ENCODE peak calls at places on chromosomes 3 and 15, in six cellular contexts. Z is uterus, B is pancreas, Q is body of pancreas, T is breast epithelium, D is fibroblast of lung. E is an unnamed sample.

GRCh38 chr15:34837246-34838016 is 42.1 kb upstream of the ACTC1 start:
- DNase-seq in Z (no peak), B (no peak), Q (no peak), T (no peak), D (peak), E (peak)

GRCh38 chr15:40995656-40996055 is 42.4 kb downstream of the CHAC1 start:
- DNase-seq in Z (no peak), B (no peak), Q (no peak), T (no peak), D (no peak), E (no peak)

GRCh38 chr15:77832874-77833273 is 200.2 kb upstream of the LINGO1 start:
- DNase-seq in Z (no peak), B (no peak), Q (no peak), T (no peak), D (no peak), E (no peak)

GRCh38 chr15:66661432-66662096 is 40.5 kb upstream of the SMAD6 start:
- DNase-seq in Z (no peak), B (no peak), Q (no peak), T (no peak), D (no peak), E (no peak)

GRCh38 chr3:188389711-188390346 is 235.9 kb downstream of the LPP start:
- DNase-seq in Z (no peak), B (peak), Q (peak), T (no peak), D (no peak), E (no peak)

GRCh38 chr3:115052906-115053305 is 94.2 kb downstream of the ZBTB20 start:
- DNase-seq in Z (no peak), B (no peak), Q (no peak), T (no peak), D (peak), E (peak)

GRCh38 chr3:133853925-133854227 is 41.8 kb downstream of the RAB6B start:
- DNase-seq in Z (no peak), B (no peak), Q (no peak), T (no peak), D (no peak), E (no peak)

GRCh38 chr3:149247929-149248691 is 26.5 kb upstream of the CP start:
- DNase-seq in Z (no peak), B (no peak), Q (no peak), T (no peak), D (peak), E (peak)

GRCh38 chr3:195806916-195807231 is 4.9 kb downstream of the MUC4 start:
- DNase-seq in Z (no peak), B (no peak), Q (no peak), T (peak), D (no peak), E (no peak)

GRCh38 chr3:189908646-189909045 is 212.1 kb downstream of the P3H2 start:
- DNase-seq in Z (no peak), B (no peak), Q (no peak), T (no peak), D (peak), E (peak)

GRCh38 chr3:134592806-134593205 is 58.0 kb downstream of the KY start:
- DNase-seq in Z (no peak), B (no peak), Q (no peak), T (no peak), D (no peak), E (no peak)

GRCh38 chr3:125482406-125482805 is 37.6 kb downstream of the SNX4 start:
- DNase-seq in Z (no peak), B (no peak), Q (no peak), T (no peak), D (no peak), E (no peak)

GRCh38 chr15:57156210-57156887 is 220.0 kb upstream of the CGNL1 start:
- DNase-seq in Z (no peak), B (no peak), Q (no peak), T (no peak), D (peak), E (peak)

GRCh38 chr15:94229591-94230365 is 1.6 kb upstream of the MCTP2 start:
- DNase-seq in Z (no peak), B (no peak), Q (no peak), T (no peak), D (no peak), E (no peak)

GRCh38 chr15:34128898-34129297 is 27.0 kb downstream of the PGBD4 start:
- DNase-seq in Z (no peak), B (no peak), Q (no peak), T (no peak), D (no peak), E (no peak)

GRCh38 chr3:72250725-72251124 is 465.8 kb upstream of the PROK2 start:
- DNase-seq in Z (no peak), B (no peak), Q (no peak), T (no peak), D (no peak), E (no peak)

GRCh38 chr3:66463734-66464511 is 36.9 kb downstream of the LRIG1 start:
- DNase-seq in Z (no peak), B (no peak), Q (no peak), T (no peak), D (no peak), E (no peak)

GRCh38 chr3:178585439-178585838 is 49.2 kb downstream of the KCNMB2 start:
- DNase-seq in Z (no peak), B (no peak), Q (no peak), T (no peak), D (no peak), E (no peak)

GRCh38 chr15:52037889-52038505 is 19.0 kb downstream of the MAPK6 start:
- DNase-seq in Z (no peak), B (no peak), Q (no peak), T (no peak), D (no peak), E (no peak)

GRCh38 chr3:140914384-140914945 is 27.2 kb upstream of the SLC25A36 start:
- DNase-seq in Z (no peak), B (no peak), Q (no peak), T (no peak), D (peak), E (no peak)

GRCh38 chr3:67947808-67948508 is 293.5 kb upstream of the SUCLG2 start:
- DNase-seq in Z (no peak), B (no peak), Q (peak), T (no peak), D (no peak), E (no peak)

GRCh38 chr15:87348746-87349145 is 907.8 kb downstream of the NTRK3 start:
- DNase-seq in Z (no peak), B (no peak), Q (no peak), T (no peak), D (peak), E (no peak)

GRCh38 chr15:93196136-93196670 is 107.2 kb upstream of the RGMA start:
- DNase-seq in Z (no peak), B (no peak), Q (no peak), T (no peak), D (no peak), E (no peak)

GRCh38 chr3:17645074-17645698 is 97.2 kb downstream of the TBC1D5 start:
- DNase-seq in Z (no peak), B (no peak), Q (peak), T (no peak), D (peak), E (peak)

DNA sequence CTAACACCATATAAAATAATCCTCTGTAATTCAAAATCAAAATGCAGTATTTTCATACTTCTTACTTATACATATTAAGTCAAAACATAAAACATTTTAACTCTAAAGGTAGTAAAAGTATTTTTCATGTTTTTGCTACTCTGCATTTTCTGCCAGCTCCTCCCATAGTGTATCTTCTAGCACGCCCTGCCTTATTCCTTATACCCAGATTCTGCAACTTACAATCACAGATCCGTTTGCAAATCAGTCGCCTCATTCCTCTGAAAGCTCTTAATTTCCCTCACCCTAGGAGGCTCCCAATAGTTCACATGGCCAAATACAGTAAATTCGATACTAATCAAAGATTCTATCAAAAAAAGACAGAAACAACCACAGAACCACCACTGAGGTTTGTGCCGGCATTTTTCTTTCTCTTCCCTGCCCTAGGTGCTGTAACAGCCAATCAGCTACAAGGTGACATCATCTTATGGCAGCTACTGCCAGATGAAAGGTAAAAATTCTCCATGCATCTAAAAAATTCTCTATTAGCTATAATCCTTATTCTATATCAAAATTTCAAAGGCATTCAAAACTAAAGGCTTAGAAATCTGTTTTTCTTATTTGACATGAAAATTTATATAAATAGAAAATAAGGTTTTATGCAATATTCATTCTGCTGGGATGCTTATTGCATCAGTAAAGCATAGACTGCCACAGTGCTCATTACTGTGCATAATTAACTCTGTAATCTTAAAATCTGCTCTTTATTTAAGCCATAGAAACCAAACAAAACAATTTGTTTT is 72.8 kb downstream of the CLASP2 start:
- DNase-seq in Z (no peak), B (no peak), Q (peak), T (no peak), D (peak), E (peak)
- H3K4me3 ChIP-seq in Z (peak), B (peak), Q (peak), T (peak), D (peak), E (peak)

DNA sequence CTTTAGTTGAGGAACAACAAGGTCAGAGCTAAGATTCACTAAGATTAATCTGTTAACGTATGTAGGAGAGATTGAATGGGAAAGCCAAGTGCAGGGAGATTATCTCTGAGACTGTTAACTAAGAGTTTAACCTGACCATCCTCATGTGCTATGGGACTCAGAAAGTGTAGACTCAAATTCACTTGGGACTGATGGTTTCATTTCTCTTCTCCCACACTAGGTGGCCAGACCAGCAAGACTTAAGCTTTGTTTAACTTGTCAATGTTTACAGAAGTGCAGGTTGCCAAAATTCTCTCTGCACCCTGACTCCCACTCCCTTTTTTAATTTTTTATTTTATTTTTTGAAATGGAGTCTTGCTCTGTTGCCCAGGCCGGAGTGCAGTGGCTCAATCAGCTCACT is 6.3 kb upstream of the HEXA start:
- DNase-seq in Z (no peak), B (no peak), Q (no peak), T (no peak), D (no peak), E (no peak)
- TF ChIP-seq CTCF in Z (no peak), B (no peak), Q (no peak), T (peak), D (no peak), E (peak)

GRCh38 chr3:120448707-120449650 is 1.8 kb downstream of the FSTL1 start:
- DNase-seq in Z (no peak), B (no peak), Q (no peak), T (no peak), D (peak), E (peak)

GRCh38 chr3:120450914-120451669 is at the start of gene FSTL1:
- DNase-seq in Z (peak), B (peak), Q (peak), T (peak), D (peak), E (peak)

GRCh38 chr3:120451670-120452220 is 953 bp upstream of the FSTL1 start:
- DNase-seq in Z (no peak), B (no peak), Q (no peak), T (no peak), D (no peak), E (no peak)

GRCh38 chr3:120449701-120450216 is 1.0 kb downstream of the FSTL1 start:
- DNase-seq in Z (no peak), B (no peak), Q (no peak), T (no peak), D (peak), E (peak)

DNA sequence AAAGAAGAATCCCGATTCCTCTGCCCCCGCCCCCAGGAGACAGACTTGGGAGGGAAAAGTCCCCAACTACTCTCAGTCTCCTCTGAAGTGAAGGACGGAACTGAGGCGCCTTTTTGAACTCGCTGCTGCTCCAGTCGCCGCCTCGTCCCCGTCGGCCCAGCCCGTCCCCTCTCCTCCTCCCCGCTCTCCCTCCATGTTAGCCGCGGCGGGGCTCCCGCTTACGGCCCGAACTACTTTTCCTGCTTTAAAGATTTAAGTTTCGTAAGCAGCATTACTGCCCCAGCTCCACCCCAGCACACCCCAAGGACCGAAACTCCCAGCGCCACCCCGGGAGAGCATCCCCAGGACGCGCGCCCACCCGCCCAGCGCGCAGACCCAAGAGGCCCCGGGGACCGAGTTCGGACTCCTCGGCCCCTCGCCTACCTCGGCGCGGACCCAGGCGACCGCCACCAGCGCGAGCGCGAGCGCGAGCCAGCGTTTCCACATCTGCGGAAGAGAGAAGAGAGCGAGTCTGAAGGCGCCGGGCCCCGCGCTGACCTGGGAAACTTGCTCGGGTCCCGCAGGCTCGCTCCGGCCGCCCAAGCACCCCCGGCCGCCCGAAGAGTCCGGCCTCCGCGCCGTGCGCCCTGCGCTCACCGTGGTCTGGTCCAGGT is 405 bp downstream of the FSTL1 start:
- DNase-seq in Z (peak), B (peak), Q (peak), T (peak), D (no peak), E (peak)
- H3K4me3 ChIP-seq in Z (peak), B (peak), Q (peak), T (peak), D (peak), E (peak)

DNA sequence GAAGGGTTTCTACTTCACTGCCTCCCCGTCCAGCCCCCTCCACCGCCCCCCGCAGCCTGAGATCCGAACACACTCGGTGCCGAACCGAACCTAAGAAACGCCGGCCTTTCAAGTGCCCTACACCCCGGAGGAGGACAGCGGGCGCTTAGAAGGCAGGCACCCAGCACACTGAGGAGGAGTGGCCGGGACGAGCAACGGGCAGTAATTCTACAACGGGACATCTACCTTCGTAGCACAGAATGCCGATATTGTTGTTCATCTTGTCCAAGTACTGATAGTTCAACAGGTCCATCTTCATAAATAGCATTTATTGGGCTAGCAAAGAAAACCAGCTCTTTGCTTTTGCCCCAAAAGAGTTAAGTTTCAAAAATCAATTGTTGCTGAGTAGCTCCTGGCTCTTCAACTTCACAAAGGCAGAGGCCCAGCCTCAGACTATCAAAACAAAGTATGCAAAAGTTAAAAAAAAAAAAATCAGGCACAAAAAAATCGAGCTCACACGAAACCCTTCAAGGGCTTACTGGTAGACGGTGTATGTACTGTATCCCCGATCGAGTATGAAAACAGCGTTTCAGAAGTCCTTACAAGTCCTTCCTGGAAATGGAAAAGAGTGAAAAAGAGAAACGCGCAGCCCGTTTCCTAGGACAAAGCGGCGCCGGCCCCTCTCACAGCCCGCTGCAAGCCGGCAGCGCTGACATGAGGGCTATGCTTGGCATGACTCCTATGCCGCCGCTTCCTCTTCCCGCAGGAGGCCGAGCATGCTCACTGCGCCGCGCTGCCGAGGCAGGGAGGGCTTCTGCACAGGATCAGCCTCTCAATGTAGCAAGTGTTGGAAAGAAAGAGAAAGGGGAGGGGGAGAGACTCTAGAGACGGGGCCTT is at the start of gene VGLL4:
- DNase-seq in Z (peak), B (peak), Q (peak), T (peak), D (peak), E (peak)
- TF ChIP-seq CTCF in Z (no peak), B (no peak), Q (no peak), T (no peak), D (no peak), E (peak)

DNA sequence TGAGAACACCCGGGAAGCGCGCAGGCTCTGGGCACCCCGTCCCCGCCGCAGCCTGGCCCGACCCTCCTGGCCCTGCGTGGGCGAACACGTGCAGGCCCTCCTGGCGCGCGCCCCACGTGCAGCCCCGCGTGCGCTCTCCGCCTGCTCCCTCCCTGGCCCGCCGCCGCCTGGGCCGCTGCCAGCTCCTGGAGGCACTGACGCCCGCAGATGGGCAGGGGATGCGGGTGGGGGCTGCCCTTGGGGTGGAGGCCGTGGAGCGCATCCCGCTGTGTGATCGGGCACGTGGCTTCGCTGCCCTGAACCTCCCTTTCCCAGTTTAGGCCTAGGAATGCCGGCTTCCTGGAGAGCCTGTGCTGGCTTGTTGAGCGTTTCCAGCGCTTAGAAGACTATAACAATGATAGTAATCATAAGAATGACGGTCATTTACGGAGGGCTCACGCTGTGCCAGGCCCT is 104.6 kb upstream of the SLC6A6 start:
- DNase-seq in Z (peak), B (no peak), Q (no peak), T (no peak), D (peak), E (peak)
- H3K4me3 ChIP-seq in Z (no peak), B (no peak), Q (no peak), T (peak), D (no peak), E (no peak)

GRCh38 chr3:42653560-42654330 is at the start of gene ZBTB47:
- DNase-seq in Z (peak), B (peak), Q (peak), T (peak), D (peak), E (no peak)

GRCh38 chr3:42655331-42655888 is 1.9 kb downstream of the ZBTB47 start:
- DNase-seq in Z (peak), B (peak), Q (no peak), T (peak), D (no peak), E (no peak)

GRCh38 chr3:42653303-42653559 is 266 bp upstream of the ZBTB47 start:
- DNase-seq in Z (no peak), B (no peak), Q (no peak), T (no peak), D (no peak), E (no peak)

GRCh38 chr3:42655980-42656679 is 2.6 kb downstream of the ZBTB47 start:
- DNase-seq in Z (peak), B (no peak), Q (no peak), T (no peak), D (peak), E (peak)

DNA sequence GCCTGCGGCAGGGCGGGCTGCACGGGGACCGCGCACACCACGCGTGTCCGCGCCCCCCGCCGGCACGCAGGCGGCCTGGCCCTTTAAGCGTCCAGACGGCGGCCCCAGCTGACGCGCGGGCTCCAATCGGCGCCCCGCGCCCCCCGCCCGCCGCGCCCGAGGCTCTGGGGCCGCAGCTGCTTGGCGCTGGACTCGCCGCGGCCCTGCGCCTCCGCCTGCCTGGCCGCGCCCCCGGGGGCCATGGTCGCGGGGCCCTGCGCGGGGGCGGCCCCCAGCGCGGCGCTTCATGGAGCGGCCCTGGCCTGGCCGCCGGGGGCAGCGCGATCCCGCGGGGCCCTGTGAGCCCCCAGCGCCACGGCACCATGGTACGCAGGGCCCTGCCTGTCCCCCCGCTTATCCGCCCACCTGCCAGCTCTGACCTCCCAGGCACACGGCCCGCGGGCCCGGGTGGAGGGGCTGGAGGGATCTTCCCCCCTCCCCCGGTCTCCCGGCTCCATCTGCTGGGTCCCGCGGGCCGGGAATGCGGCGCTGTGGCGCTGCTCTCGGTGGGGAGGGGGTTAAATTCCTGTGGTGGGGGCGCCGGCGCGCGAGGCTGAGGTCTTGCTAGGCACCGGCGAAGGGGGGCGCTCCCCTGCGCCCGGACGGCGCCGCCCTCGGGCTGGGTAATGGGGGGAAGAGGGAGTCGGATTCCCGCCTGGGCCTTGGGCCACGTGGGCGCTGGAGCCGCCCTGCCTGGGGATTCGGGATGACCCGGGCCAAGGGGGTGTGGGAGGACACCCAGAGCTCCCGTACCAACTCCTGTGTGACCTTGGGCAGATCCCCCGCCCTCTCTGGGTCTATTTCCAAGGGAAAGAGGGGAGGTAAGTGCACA is 1.1 kb downstream of the ZBTB47 start:
- DNase-seq in Z (peak), B (peak), Q (peak), T (peak), D (peak), E (peak)
- TF ChIP-seq CTCF in Z (peak), B (no peak), Q (no peak), T (no peak), D (peak), E (no peak)

E was measured in astrocyte of the spinal cord.